ENCODE peak calls at places on chromosomes 11 and 22, in nine cellular contexts. X, J, F, N, P, M, Q, K and R are unnamed samples.

GRCh38 chr11:132639986-132640385 is 892.3 kb downstream of the OPCML start:
- DNase-seq in P (no peak), F (no peak), N (no peak), M (no peak), J (peak; percentile 4), Q (no peak), X (no peak), K (no peak), R (no peak)

GRCh38 chr11:83998921-83999320 is 712.8 kb upstream of the CCDC90B start:
- DNase-seq in M (no peak), Q (no peak), J (no peak), K (no peak), P (no peak), N (no peak), X (no peak), F (peak; percentile 46), R (no peak)

GRCh38 chr11:111540921-111541208 is 345 bp downstream of the LAYN start:
- DNase-seq in N (peak; percentile 28), K (no peak), P (no peak), M (peak; percentile 68), F (no peak), J (no peak), Q (no peak), X (no peak), R (no peak)

GRCh38 chr22:42664976-42665831 is 16.0 kb upstream of the CYB5R3 start:
- DNase-seq in M (no peak), Q (no peak), K (no peak), X (no peak), P (no peak), N (no peak), J (no peak), F (no peak), R (no peak)

GRCh38 chr22:29204617-29205183 is 996 bp upstream of the EMID1 start:
- DNase-seq in K (no peak), P (no peak), J (no peak), F (no peak), X (no peak), N (no peak), M (no peak), Q (no peak), R (no peak)

GRCh38 chr11:72721689-72722049 is 30.5 kb downstream of the ARAP1 start:
- DNase-seq in Q (peak; percentile 62), K (peak; percentile 30), X (peak; percentile 69), J (no peak), F (peak; percentile 88), M (peak; percentile 59), P (peak; percentile 73), N (peak; percentile 35), R (no peak)

GRCh38 chr11:135033545-135033944 is 621.5 kb upstream of the B3GAT1 start:
- DNase-seq in J (no peak), X (no peak), Q (peak; percentile 1), M (no peak), P (peak; percentile 88), F (no peak), N (no peak), K (no peak), R (no peak)

GRCh38 chr11:67195971-67196418 is 70.3 kb upstream of the GRK2 start:
- DNase-seq in F (no peak), K (no peak), J (no peak), Q (peak; percentile 33), N (no peak), P (no peak), X (no peak), M (no peak), R (peak; percentile 89)

GRCh38 chr11:64251986-64252837 is 882 bp downstream of the PLCB3 start:
- DNase-seq in J (no peak), M (peak; percentile 73), F (no peak), X (no peak), K (no peak), P (peak; percentile 72), Q (peak; percentile 43), N (peak; percentile 76), R (no peak)

GRCh38 chr11:80103149-80103859 is 662.5 kb upstream of the TENM4 start:
- DNase-seq in F (no peak), Q (peak; percentile 71), P (no peak), M (no peak), X (no peak), J (peak; percentile 90), N (no peak), K (no peak), R (peak; percentile 96)

GRCh38 chr22:30863161-30863833 is 105.3 kb downstream of the MORC2 start:
- DNase-seq in J (no peak), K (no peak), F (peak; percentile 25), M (no peak), X (no peak), P (peak; percentile 66), N (no peak), Q (peak; percentile 7), R (no peak)

GRCh38 chr11:68194675-68195294 is 18.3 kb downstream of the KMT5B start:
- DNase-seq in Q (no peak), P (no peak), N (no peak), J (no peak), K (no peak), F (no peak), M (no peak), X (no peak), R (no peak)

GRCh38 chr11:122036022-122036421 is 80.0 kb downstream of the BLID start:
- DNase-seq in J (no peak), X (no peak), Q (peak; percentile 85), M (no peak), N (no peak), P (no peak), K (no peak), F (no peak), R (peak; percentile 85)

GRCh38 chr11:47606731-47607130 is 12.5 kb upstream of the C1QTNF4 start:
- DNase-seq in J (no peak), N (no peak), K (no peak), X (no peak), M (no peak), F (no peak), P (peak; percentile 68), Q (peak; percentile 42), R (no peak)

GRCh38 chr11:120839846-120840402 is 184.0 kb upstream of the TBCEL start:
- DNase-seq in M (no peak), J (no peak), Q (no peak), K (no peak), X (no peak), N (no peak), F (no peak), P (no peak), R (no peak)

GRCh38 chr11:70715166-70715565 is 316.8 kb downstream of the CTTN start:
- DNase-seq in X (no peak), P (no peak), F (no peak), J (no peak), K (no peak), N (no peak), Q (no peak), M (no peak), R (no peak)

DNA sequence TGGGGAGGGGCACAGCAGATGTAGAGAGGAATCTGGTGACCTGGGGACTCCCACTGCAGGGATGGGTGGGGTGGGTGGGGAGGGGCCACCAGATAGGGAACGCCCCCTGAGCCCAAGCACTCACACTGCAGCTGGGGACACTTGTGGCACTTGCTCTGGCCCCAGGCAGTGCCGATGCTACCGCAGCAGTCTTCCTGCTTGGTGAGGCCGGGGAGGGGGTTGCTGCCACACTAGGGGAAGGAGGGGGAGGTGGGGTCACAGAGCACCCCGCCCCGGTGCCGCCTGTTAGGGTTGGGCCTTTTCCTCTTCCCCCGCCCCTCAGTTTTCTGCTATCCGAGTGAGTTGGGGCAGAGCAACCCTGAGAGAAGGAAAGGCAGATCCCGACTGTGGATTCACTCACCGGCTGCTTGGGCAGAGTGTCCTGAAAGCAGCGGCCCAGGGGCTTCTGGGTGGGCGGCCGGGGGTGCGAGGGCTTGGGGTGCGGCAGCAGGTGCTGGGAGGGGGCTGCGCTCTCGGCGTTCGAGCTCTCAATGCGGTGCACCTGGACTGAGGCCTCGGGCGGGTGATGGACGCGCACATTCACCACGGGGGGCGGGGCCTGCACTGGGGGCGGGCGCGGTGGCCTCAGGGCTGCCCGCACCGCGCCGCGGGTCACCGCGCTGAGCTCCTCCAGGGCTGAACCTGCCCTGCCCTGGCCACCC is 4.7 kb downstream of the LTBP3 start:
- DNase-seq in Q (no peak), J (no peak), P (peak; percentile 89), N (no peak), M (peak; percentile 41), K (peak; percentile 85), X (peak; percentile 90), F (peak; percentile 88), R (no peak)
- H3K27me3 ChIP-seq in Q (peaks cover 6% of the 10 kb centered on the region), J (no peaks in the 10 kb centered on the region), P (peaks cover 23% of the 10 kb centered on the region), N (no peaks in the 10 kb centered on the region), M (no peaks in the 10 kb centered on the region), K (no peaks in the 10 kb centered on the region), X (no peaks in the 10 kb centered on the region), F (no peaks in the 10 kb centered on the region), R (no peaks in the 10 kb centered on the region)

DNA sequence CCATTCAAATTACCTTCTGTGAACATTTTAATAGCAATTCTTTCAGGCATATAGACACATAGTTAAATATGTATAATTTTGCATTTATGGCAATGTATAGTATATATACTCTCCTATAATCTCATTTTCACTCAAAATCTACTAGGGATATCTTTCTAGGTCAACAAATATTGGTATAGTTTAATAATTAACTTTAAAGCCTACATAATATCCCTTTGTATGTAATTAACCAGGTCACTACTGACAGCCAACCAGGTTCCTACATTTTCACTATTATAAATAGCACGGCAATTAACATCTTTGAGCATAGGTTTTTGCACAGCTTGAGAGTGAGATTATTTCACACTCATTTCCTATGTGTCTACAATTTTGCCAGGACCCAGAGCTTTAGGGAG is 15.8 kb downstream of the OR2AG2 start:
- DNase-seq in P (no peak), N (no peak), X (no peak), Q (no peak), J (no peak), F (no peak), K (no peak), M (no peak), R (no peak)
- H3K27me3 ChIP-seq in P (peaks cover 7% of the 10 kb centered on the region), N (no peaks in the 10 kb centered on the region), X (no peaks in the 10 kb centered on the region), Q (no peaks in the 10 kb centered on the region), J (peaks cover 7% of the 10 kb centered on the region), F (no peaks in the 10 kb centered on the region), K (no peaks in the 10 kb centered on the region), M (no peaks in the 10 kb centered on the region), R (peaks cover 3% of the 10 kb centered on the region)

GRCh38 chr22:22040908-22041307 is 58.3 kb upstream of the TOP3B start:
- DNase-seq in F (no peak), P (no peak), J (no peak), X (no peak), N (no peak), Q (no peak), M (no peak), K (no peak), R (no peak)
- H3K27me3 ChIP-seq in F (no peaks in the 10 kb centered on the region), P (peaks cover 46% of the 10 kb centered on the region), J (peaks cover 28% of the 10 kb centered on the region), X (no peaks in the 10 kb centered on the region), N (no peaks in the 10 kb centered on the region), Q (peaks cover 76% of the 10 kb centered on the region), M (no peaks in the 10 kb centered on the region), K (no peaks in the 10 kb centered on the region), R (peaks cover 4% of the 10 kb centered on the region)

DNA sequence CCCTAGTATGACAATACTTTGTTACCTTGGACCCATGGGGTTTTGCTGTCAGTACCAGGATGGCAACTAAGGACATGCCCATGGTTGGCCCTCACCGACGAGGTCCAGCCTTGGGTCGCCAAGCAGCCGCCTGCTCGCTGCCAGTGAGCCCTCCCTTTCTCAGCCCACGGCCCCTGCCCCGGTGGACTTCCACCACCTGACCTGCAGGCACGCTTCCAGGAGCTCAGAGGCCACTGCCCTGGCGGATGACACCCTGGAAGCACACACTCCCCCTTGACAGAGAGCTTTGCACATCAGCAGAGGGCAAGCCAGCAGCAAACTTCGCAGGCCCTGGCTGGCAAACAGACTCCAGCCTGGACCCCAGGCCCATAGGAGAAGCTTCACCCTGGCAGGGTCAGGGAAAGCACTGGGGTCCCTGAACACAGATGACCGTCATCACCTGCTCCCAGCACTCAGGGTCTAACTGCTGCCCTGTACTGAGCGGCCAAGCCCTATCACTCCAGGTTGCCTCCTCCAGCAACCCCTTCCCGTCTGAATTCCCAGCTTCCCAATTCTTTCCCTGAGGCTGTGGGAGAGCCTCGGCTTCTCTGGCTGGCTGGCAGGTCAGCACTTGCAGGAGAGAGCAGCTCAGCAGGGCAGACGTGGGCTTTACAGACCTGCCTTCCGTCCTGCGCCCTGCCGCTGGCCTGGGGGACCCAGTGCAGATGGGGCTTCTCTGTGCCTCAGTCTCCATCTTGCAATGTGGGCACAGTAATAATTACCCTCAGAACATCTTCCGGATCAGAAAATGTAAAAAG is 2.7 kb upstream of the PPARA start:
- DNase-seq in X (no peak), K (no peak), M (peak; percentile 56), F (no peak), N (peak; percentile 28), P (peak; percentile 39), Q (no peak), J (peak; percentile 34), R (no peak)
- H3K27me3 ChIP-seq in X (no peaks in the 10 kb centered on the region), K (no peaks in the 10 kb centered on the region), M (no peaks in the 10 kb centered on the region), F (no peaks in the 10 kb centered on the region), N (no peaks in the 10 kb centered on the region), P (peaks cover 56% of the 10 kb centered on the region), Q (peaks cover 8% of the 10 kb centered on the region), J (peaks cover 15% of the 10 kb centered on the region), R (peaks cover 25% of the 10 kb centered on the region)